ENCODE peak calls at places on chromosomes 1 and 21, in five cellular contexts. G is GM23338, F is MM.1S, C is PC-3, M is GM23248. O is an unnamed sample.

GRCh38 chr1:203150511-203151297 is 23.2 kb downstream of the ADORA1 start:
- DNase-seq in G (no peak), F (no peak), C (no peak), M (no peak), O (no peak)

GRCh38 chr1:41109316-41110263 is 88.1 kb upstream of the SLFNL1 start:
- DNase-seq in G (peak), F (no peak), M (peak), C (peak), O (peak)

GRCh38 chr1:6427445-6428390 is 3.1 kb downstream of the ESPN start:
- DNase-seq in F (no peak), C (peak), M (no peak), G (no peak), O (no peak)

GRCh38 chr1:107669996-107670395 is 295.0 kb downstream of the VAV3 start:
- DNase-seq in G (no peak), C (peak), M (peak), F (no peak), O (no peak)

GRCh38 chr1:66850989-66851388 is 49.9 kb upstream of the INSL5 start:
- DNase-seq in F (no peak), M (no peak), C (no peak), G (no peak), O (no peak)

GRCh38 chr1:218665216-218665615 is 320.1 kb downstream of the TGFB2 start:
- DNase-seq in M (peak), G (no peak), C (peak), F (no peak), O (peak)

GRCh38 chr1:229138066-229138465 is 132.8 kb upstream of the RAB4A start:
- DNase-seq in C (no peak), F (no peak), M (no peak), G (no peak), O (no peak)

GRCh38 chr1:115893545-115893944 is 52.6 kb upstream of the NHLH2 start:
- DNase-seq in C (no peak), F (no peak), G (no peak), M (no peak), O (no peak)

GRCh38 chr1:66402194-66402593 is 131.8 kb upstream of the SGIP1 start:
- DNase-seq in G (no peak), F (peak), C (no peak), M (peak), O (no peak)

GRCh38 chr1:14924012-14924452 is 229.5 kb upstream of the TMEM51 start:
- DNase-seq in G (peak), M (peak), C (peak), F (peak), O (peak)

GRCh38 chr1:91591175-91591968 is 90.7 kb downstream of the CDC7 start:
- DNase-seq in C (no peak), M (no peak), F (peak), G (no peak), O (peak)

GRCh38 chr1:952201-952600 is 6.9 kb downstream of the NOC2L start:
- DNase-seq in M (no peak), C (no peak), F (no peak), G (no peak), O (no peak)

GRCh38 chr21:43832648-43833047 is 32.4 kb upstream of the AGPAT3 start:
- DNase-seq in M (no peak), G (no peak), C (no peak), F (no peak), O (no peak)

GRCh38 chr1:111082421-111083192 is 57.3 kb downstream of the DRAM2 start:
- DNase-seq in C (peak), F (no peak), M (peak), G (no peak), O (no peak)

GRCh38 chr21:37877171-37877570 is 39.1 kb downstream of the KCNJ6 start:
- DNase-seq in G (no peak), M (peak), C (peak), F (no peak), O (no peak)

GRCh38 chr1:67611841-67612240 is 73.2 kb upstream of the GADD45A start:
- DNase-seq in G (no peak), C (peak), M (no peak), F (no peak), O (no peak)

GRCh38 chr1:52365091-52365745 is 787 bp downstream of the CC2D1B start:
- DNase-seq in C (peak), G (peak), M (peak), F (peak), O (peak)

GRCh38 chr21:45542667-45543370 is 579 bp upstream of the SLC19A1 start:
- DNase-seq in G (peak), F (no peak), C (no peak), M (peak), O (no peak)

GRCh38 chr21:14685568-14685967 is 139.5 kb upstream of the SAMSN1 start:
- DNase-seq in M (no peak), C (no peak), G (no peak), F (peak), O (no peak)

GRCh38 chr1:101520302-101520701 is 283.5 kb downstream of the S1PR1 start:
- DNase-seq in C (peak), F (peak), G (peak), M (peak), O (peak)

GRCh38 chr1:219432966-219433365 is 179.9 kb downstream of the ZC3H11B start:
- DNase-seq in M (no peak), C (no peak), F (no peak), G (no peak), O (no peak)

GRCh38 chr1:209823143-209824041 is 4.4 kb upstream of the UTP25 start:
- DNase-seq in C (peak), G (peak), F (peak), M (peak), O (peak)

GRCh38 chr1:153663211-153663610 is 4.7 kb downstream of the SNAPIN start:
- DNase-seq in F (no peak), G (no peak), C (no peak), M (peak), O (no peak)

GRCh38 chr1:116910379-116911165 is 856 bp downstream of the PTGFRN start:
- DNase-seq in C (peak), F (no peak), M (peak), G (peak), O (peak)

GRCh38 chr1:39788426-39788757 is 273 bp downstream of the BMP8B start:
- DNase-seq in C (no peak), F (no peak), M (no peak), G (peak), O (no peak)

GRCh38 chr1:108815566-108815965 is 41.3 kb downstream of the AKNAD1 start:
- DNase-seq in F (no peak), M (peak), C (no peak), G (no peak), O (no peak)

GRCh38 chr1:74468982-74469603 is 43.3 kb downstream of the LRRC53 start:
- DNase-seq in G (peak), F (peak), C (peak), M (peak), O (peak)

GRCh38 chr21:44496900-44497550 is 41.7 kb downstream of the LRRC3 start:
- DNase-seq in M (peak), F (no peak), G (no peak), C (no peak), O (no peak)

GRCh38 chr1:53576381-53576801 is 117.2 kb downstream of the DMRTB1 start:
- DNase-seq in G (no peak), F (no peak), M (no peak), C (no peak), O (no peak)

GRCh38 chr1:225454067-225454618 is 26.3 kb upstream of the LBR start:
- DNase-seq in F (no peak), G (no peak), C (peak), M (peak), O (no peak)

GRCh38 chr1:77489910-77490309 is 192.5 kb downstream of the ZZZ3 start:
- DNase-seq in G (peak), C (no peak), M (peak), F (no peak), O (no peak)

GRCh38 chr1:9421533-9421873 is 117.8 kb upstream of the SLC25A33 start:
- DNase-seq in C (no peak), G (no peak), F (no peak), M (no peak), O (no peak)

GRCh38 chr1:245710961-245711903 is 556.4 kb downstream of the KIF26B start:
- DNase-seq in C (no peak), M (no peak), G (peak), F (no peak), O (no peak)

GRCh38 chr1:55854911-55855310 is 639.7 kb upstream of the USP24 start:
- DNase-seq in C (no peak), F (no peak), M (peak), G (no peak), O (no peak)

GRCh38 chr21:42307106-42307505 is 8.1 kb downstream of the TFF3 start:
- DNase-seq in F (no peak), G (no peak), C (no peak), M (no peak), O (no peak)

GRCh38 chr1:211546543-211546942 is 32.4 kb downstream of the SLC30A1 start:
- DNase-seq in M (no peak), C (no peak), F (no peak), G (no peak), O (no peak)

GRCh38 chr21:43846430-43846829 is 18.6 kb upstream of the AGPAT3 start:
- DNase-seq in C (no peak), G (no peak), F (no peak), M (no peak), O (no peak)

GRCh38 chr1:160821627-160822026 is 25.7 kb downstream of the LY9 start:
- DNase-seq in G (peak), F (no peak), M (no peak), C (no peak), O (no peak)

GRCh38 chr1:27150183-27150582 is 4.7 kb downstream of the SLC9A1 start:
- DNase-seq in F (no peak), M (no peak), G (no peak), C (no peak), O (no peak)
- H3K27ac ChIP-seq in F (no peak), M (no peak), G (no peak), C (no peak), O (no peak)

GRCh38 chr1:204493882-204494280 is 724 bp downstream of the PIK3C2B start:
- DNase-seq in M (peak), G (peak), C (peak), F (peak), O (peak)
- TF ChIP-seq EZH2phosphoT487 in M (no peak), G (no peak), C (no peak), F (no peak), O (no peak)

GRCh38 chr1:47996060-47996405 is 1.2 kb downstream of the TRABD2B start:
- DNase-seq in G (no peak), F (no peak), M (no peak), C (no peak), O (no peak)

GRCh38 chr1:47998396-47998990 is 1.3 kb upstream of the TRABD2B start:
- DNase-seq in F (no peak), M (no peak), G (peak), C (no peak), O (no peak)

GRCh38 chr1:47995306-47996050 is 1.7 kb downstream of the TRABD2B start:
- DNase-seq in G (no peak), M (no peak), C (peak), F (no peak), O (no peak)

GRCh38 chr1:47997289-47998200 is at the start of gene TRABD2B:
- DNase-seq in G (peak), C (peak), F (peak), M (peak), O (peak)

GRCh38 chr1:47996406-47997226 is 569 bp downstream of the TRABD2B start:
- DNase-seq in M (peak), C (no peak), G (peak), F (no peak), O (peak)
- H3K27ac ChIP-seq in M (no peak), C (no peak), G (no peak), F (no peak), O (peak)

GRCh38 chr1:206684478-206685255 is at the start of gene MAPKAPK2:
- DNase-seq in C (peak), F (peak), G (peak), M (peak), O (peak)

GRCh38 chr1:206686486-206687249 is 2.0 kb downstream of the MAPKAPK2 start:
- DNase-seq in M (no peak), F (no peak), G (no peak), C (no peak), O (no peak)

GRCh38 chr1:206685749-206686485 is 1.2 kb downstream of the MAPKAPK2 start:
- DNase-seq in C (peak), F (peak), G (peak), M (peak), O (peak)

GRCh38 chr1:206684003-206684402 is 702 bp upstream of the MAPKAPK2 start:
- DNase-seq in F (no peak), C (no peak), M (no peak), G (no peak), O (no peak)

DNA sequence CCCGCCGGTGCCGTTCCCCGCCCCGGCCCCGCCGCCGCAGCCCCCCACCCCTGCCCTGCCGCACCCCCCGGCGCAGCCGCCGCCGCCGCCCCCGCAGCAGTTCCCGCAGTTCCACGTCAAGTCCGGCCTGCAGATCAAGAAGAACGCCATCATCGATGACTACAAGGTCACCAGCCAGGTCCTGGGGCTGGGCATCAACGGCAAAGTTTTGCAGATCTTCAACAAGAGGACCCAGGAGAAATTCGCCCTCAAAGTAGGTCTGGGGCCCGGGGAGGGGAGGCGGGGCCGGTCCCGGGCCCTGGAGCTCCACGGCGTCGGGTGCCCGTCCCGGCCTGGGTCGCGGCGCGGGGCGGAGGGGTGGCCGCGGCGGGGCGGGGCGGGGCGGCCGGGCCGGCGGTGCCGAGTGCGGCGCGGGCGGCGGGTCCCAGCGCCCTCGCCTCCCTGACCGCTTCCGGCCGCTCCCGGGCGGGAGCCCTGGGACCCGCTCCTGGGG is 597 bp downstream of the MAPKAPK2 start:
- DNase-seq in C (peak), M (peak), F (peak), G (peak), O (peak)
- TF ChIP-seq EZH2phosphoT487 in C (no peak), M (no peak), F (no peak), G (no peak), O (no peak)

DNA sequence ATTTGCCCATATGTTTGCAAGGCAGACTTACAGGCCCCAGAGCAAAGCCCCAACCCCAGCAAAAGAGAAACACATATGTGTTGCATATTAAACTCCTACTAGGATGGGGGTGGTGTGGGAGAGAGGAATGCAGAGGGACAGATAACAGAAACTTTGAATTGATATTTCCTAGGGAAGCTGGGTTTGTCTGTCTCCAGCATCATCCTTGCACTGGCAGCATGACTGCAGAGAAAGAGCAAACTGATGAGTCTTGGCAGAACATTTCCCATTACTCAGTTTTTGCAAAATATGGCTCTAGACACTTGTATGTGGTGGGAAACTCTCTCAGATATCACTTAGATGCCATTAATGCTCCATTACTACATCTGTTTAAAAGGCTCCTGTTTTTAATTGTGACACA is 43.8 kb upstream of the MARK1 start:
- DNase-seq in G (no peak), M (no peak), C (no peak), F (no peak), O (no peak)
- H3K27ac ChIP-seq in G (no peak), M (no peak), C (no peak), F (no peak), O (peak)

DNA sequence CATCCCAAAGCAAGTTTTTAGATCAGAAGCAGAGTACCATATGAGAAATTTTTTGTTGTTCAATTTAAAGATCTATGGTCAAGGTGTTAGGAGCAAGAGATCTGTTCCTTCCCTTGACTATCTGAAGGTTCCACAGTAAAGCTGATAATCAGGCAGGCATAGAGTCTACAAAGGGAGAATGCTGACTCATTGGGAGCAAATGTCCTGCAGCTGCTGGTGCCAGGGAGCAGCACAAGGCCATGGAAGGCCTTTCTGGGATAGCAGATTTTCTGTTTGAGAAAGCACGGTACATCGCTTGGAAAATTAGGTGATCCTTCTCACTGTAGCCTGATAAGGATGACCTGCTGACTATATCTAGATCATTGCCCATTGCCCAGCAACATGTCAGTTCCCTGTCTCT is 210.1 kb upstream of the C1orf87 start:
- DNase-seq in M (peak), C (no peak), F (no peak), G (no peak), O (peak)
- TF ChIP-seq EZH2phosphoT487 in M (no peak), C (no peak), F (no peak), G (no peak), O (no peak)

GRCh38 chr1:19437911-19438310 is 47.4 kb downstream of the CAPZB start:
- DNase-seq in G (no peak), M (no peak), C (no peak), F (no peak), O (peak)
- H3K27ac ChIP-seq in G (no peak), M (peak), C (no peak), F (no peak), O (peak)

DNA sequence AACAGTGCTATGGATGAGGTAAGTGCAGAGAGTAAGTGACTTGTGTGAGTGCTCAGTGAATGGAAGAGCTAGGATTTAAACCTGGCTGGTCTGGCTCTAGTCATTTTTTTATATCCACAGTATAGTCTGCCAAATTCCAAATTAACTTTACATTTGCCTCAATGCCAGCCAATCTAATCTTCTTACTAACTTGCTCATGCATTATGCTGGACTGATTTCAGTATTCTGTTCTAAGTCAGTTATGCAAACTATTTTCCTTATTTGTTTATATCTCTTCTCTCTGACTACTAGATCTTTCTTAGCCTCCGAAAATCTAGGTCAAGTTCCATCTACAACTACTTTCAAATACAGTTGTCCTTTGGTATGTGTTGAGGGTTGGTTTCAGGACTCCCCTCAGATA is 133.3 kb downstream of the XPR1 start:
- DNase-seq in M (no peak), F (no peak), C (no peak), G (no peak), O (no peak)
- TF ChIP-seq EZH2phosphoT487 in M (no peak), F (no peak), C (no peak), G (no peak), O (no peak)

O was measured in hepatocyte.